ENCODE peak calls at places on chromosomes 3 and 15, in four cellular contexts. B is K562, K is body of pancreas, P is heart left ventricle. L is an unnamed sample.
A peak's percentile ranks its signal among the peaks of the same experiment; 100 is the strongest.

GRCh38 chr3:106210923-106211322 is 342.1 kb upstream of the CBLB start:
- ATAC-seq in B (no peak), K (no peak), P (no peak), L (no peak)

GRCh38 chr3:59246719-59247401 is 197.0 kb upstream of the CFAP20DC start:
- ATAC-seq in B (no peak), K (no peak), P (no peak), L (no peak)

GRCh38 chr15:63367390-63367789 is 14.3 kb downstream of the CA12 start:
- ATAC-seq in B (no peak), K (peak; percentile 92), P (no peak), L (no peak)

GRCh38 chr15:62868507-62868906 is 174.0 kb upstream of the TPM1 start:
- ATAC-seq in B (no peak), K (no peak), P (no peak), L (no peak)

GRCh38 chr3:172877011-172877410 is 126.5 kb downstream of the ECT2 start:
- ATAC-seq in B (no peak), K (no peak), P (no peak), L (no peak)

GRCh38 chr3:152296382-152296781 is 27.7 kb downstream of the MBNL1 start:
- ATAC-seq in B (peak; percentile 6), K (no peak), P (no peak), L (no peak)

GRCh38 chr15:86588413-86588812 is 508.7 kb downstream of the AGBL1 start:
- ATAC-seq in B (no peak), K (no peak), P (no peak), L (no peak)

GRCh38 chr15:66721954-66722353 is 19.9 kb downstream of the SMAD6 start:
- ATAC-seq in B (no peak), K (no peak), P (no peak), L (no peak)

GRCh38 chr3:178436773-178437172 is 99.5 kb upstream of the KCNMB2 start:
- ATAC-seq in B (peak; percentile 68), K (peak; percentile 40), P (no peak), L (peak; percentile 45)

GRCh38 chr3:51176923-51177322 is 208.2 kb upstream of the MANF start:
- ATAC-seq in B (no peak), K (no peak), P (no peak), L (no peak)

GRCh38 chr3:48141225-48142137 is 46.7 kb downstream of the CDC25A start:
- ATAC-seq in B (peak; percentile 14), K (no peak), P (no peak), L (no peak)

GRCh38 chr3:141385386-141386079 is 17.2 kb downstream of the ZBTB38 start:
- ATAC-seq in B (no peak), K (no peak), P (no peak), L (no peak)

GRCh38 chr3:186608624-186609215 is 4.1 kb upstream of the AHSG start:
- ATAC-seq in B (no peak), K (no peak), P (no peak), L (no peak)

GRCh38 chr3:143348486-143349327 is 229.1 kb downstream of the CHST2 start:
- ATAC-seq in B (peak; percentile 97), K (no peak), P (no peak), L (no peak)

GRCh38 chr3:187889106-187889505 is 143.8 kb upstream of the BCL6 start:
- ATAC-seq in B (peak; percentile 28), K (no peak), P (no peak), L (peak; percentile 27)

GRCh38 chr15:36901012-36901411 is 199.3 kb downstream of the MEIS2 start:
- ATAC-seq in B (no peak), K (no peak), P (no peak), L (no peak)

GRCh38 chr15:60477164-60477563 is 1.8 kb downstream of the ICE2 start:
- ATAC-seq in B (no peak), K (no peak), P (no peak), L (no peak)

GRCh38 chr15:101201411-101202174 is 50.3 kb downstream of the CHSY1 start:
- ATAC-seq in B (peak; percentile 81), K (peak; percentile 77), P (peak; percentile 96), L (peak; percentile 99)

GRCh38 chr3:44764248-44764647 is 2.7 kb downstream of the KIF15 start:
- ATAC-seq in B (no peak), K (no peak), P (no peak), L (no peak)

GRCh38 chr3:69967156-69967555 is 32.4 kb upstream of the SAMMSON start:
- ATAC-seq in B (no peak), K (no peak), P (no peak), L (no peak)

GRCh38 chr3:69970827-69971226 is 28.7 kb upstream of the SAMMSON start:
- ATAC-seq in B (no peak), K (no peak), P (peak; percentile 23), L (no peak)

GRCh38 chr3:69976021-69976420 is 23.5 kb upstream of the SAMMSON start:
- ATAC-seq in B (no peak), K (no peak), P (no peak), L (no peak)

DNA sequence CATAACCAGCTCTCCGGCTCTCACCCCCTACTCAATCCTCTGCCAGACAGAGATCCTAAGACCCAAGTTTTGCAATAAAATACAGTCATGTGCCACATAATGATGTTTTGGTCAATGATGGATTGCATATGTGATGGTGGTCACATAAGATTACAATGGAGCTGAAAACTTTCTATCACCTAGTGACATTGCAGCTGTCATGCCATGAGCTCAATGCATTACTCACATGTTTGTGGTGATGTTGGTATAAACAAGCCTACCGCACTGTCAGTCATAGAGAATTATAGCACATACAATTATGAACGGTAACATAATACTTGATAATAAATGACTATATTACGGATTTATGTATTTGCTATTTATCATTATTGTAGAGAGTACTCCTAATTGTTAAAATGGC is 26.9 kb upstream of the SAMMSON start:
- ATAC-seq in B (no peak), K (no peak), P (no peak), L (no peak)
- TF ChIP-seq POLR2A in B (no peak), K (no peak), P (no peak), L (no peak)

DNA sequence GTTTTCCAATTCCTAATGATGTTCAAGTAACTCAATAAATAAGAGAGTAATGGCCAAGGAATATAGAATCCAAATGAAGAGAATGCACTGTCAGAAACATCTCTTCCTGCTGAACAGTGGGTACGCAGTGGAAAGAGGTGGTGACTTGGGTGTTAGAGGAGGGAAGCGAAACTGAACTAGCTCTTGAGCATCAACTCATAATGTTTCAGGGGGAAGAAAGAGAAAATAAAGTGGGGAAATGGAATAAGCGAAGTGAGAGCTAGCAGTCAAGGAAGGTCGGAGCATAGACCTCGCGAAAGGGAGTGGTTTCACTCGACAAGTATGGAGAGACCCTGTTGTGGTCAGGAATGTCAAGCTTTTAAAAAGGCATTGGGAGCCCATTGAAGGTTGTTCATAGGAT is 309.5 kb downstream of the GAP43 start:
- ATAC-seq in B (no peak), K (no peak), P (no peak), L (no peak)
- H3K27ac ChIP-seq in B (no peak overlapping the region), K (no peak overlapping the region), P (no peak overlapping the region), L (no peak overlapping the region)

DNA sequence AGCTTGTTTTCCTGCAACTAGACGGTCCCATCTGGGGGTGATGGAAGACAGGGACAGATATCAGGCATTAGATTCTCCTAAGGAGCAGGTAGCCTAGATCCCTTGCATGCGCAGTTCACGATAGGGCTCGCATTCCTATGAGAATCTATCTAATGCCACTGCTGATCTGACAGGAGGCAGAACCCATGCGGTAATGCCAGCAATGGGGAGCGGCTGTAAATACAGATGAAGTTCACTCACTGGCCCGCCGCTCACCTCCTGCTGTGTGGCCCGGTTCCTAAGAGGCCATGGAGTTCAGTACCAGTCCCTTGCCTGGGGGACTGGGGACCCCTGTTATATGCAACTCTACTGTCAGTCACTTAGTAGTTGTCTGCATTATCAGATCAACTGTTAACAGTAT is 7.9 kb upstream of the DENND6A start:
- ATAC-seq in B (no peak), K (no peak), P (no peak), L (no peak)
- H3K4me3 ChIP-seq in B (no peak overlapping the region), K (no peak overlapping the region), P (no peak overlapping the region), L (no peak overlapping the region)

DNA sequence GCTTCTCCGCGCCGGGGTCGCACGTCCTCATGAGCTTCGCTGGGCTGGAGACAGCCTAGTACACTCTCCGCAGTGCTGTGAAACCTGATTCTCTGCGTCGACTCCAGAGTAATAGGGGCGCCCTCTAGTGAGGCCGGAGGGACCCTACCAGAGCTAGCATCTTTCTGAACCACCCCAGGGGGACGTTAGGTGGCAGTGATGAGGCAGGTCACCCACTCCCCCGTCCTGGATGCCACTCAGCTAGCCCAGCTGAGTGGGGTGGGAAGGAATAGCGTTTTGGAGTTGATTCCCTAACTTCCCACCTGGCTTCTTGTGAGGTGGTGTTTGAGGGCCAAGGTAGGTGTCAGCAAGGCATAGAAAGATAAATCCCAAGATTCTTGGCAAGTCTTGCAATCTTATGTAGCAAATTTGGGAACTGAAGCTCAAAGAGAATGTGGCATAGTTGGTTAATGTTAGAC is 4.0 kb downstream of the DUOXA2 start:
- ATAC-seq in B (peak; percentile 100), K (peak; percentile 98), P (peak; percentile 95), L (peak; percentile 91)
- TF ChIP-seq POLR2A in B (no peak), K (no peak), P (no peak), L (no peak)

GRCh38 chr15:70833897-70834765 is 19.8 kb downstream of the LARP6 start:
- ATAC-seq in B (no peak), K (peak; percentile 16), P (no peak), L (no peak)
- H3K27ac ChIP-seq in B (no peak overlapping the region), K (no peak overlapping the region), P (peak overlapping the region; percentile 76), L (no peak overlapping the region)

GRCh38 chr3:36905545-36905944 is 39.3 kb downstream of the TRANK1 start:
- ATAC-seq in B (peak; percentile 9), K (no peak), P (no peak), L (no peak)
- H3K4me3 ChIP-seq in B (no peak overlapping the region), K (no peak overlapping the region), P (no peak overlapping the region), L (no peak overlapping the region)

GRCh38 chr3:195147649-195148121 is 123.3 kb downstream of the XXYLT1 start:
- ATAC-seq in B (peak; percentile 21), K (no peak), P (peak; percentile 29), L (peak; percentile 65)
- TF ChIP-seq POLR2A in B (no peak), K (no peak), P (no peak), L (no peak)

GRCh38 chr15:28243901-28244300 is 78.1 kb downstream of the HERC2 start:
- ATAC-seq in B (no peak), K (no peak), P (no peak), L (no peak)

GRCh38 chr15:28243399-28243798 is 78.6 kb downstream of the HERC2 start:
- ATAC-seq in B (no peak), K (no peak), P (no peak), L (no peak)

GRCh38 chr15:28246605-28247004 is 75.4 kb downstream of the HERC2 start:
- ATAC-seq in B (no peak), K (no peak), P (no peak), L (no peak)
- H3K27ac ChIP-seq in B (no peak overlapping the region), K (no peak overlapping the region), P (no peak overlapping the region), L (no peak overlapping the region)

GRCh38 chr3:156548041-156548687 is 6.8 kb downstream of the SSR3 start:
- ATAC-seq in B (no peak), K (no peak), P (peak; percentile 60), L (no peak)

GRCh38 chr3:156543043-156543555 is 11.8 kb downstream of the SSR3 start:
- ATAC-seq in B (no peak), K (no peak), P (no peak), L (no peak)

GRCh38 chr3:156551746-156552145 is 3.2 kb downstream of the SSR3 start:
- ATAC-seq in B (no peak), K (no peak), P (no peak), L (no peak)

GRCh38 chr3:156551261-156551660 is 3.7 kb downstream of the SSR3 start:
- ATAC-seq in B (no peak), K (no peak), P (no peak), L (no peak)

GRCh38 chr3:156547637-156548036 is 7.3 kb downstream of the SSR3 start:
- ATAC-seq in B (no peak), K (no peak), P (peak; percentile 72), L (peak; percentile 16)
- H3K4me3 ChIP-seq in B (no peak overlapping the region), K (no peak overlapping the region), P (no peak overlapping the region), L (peak overlapping the region; percentile 32)